ENCODE peak calls at places on chromosomes 5 and 9, in four cellular contexts. One of them, this sample, is unnamed.

GRCh38 chr5:133354323-133355161 is 257.8 kb downstream of the FSTL4 start:
- DNase-seq in tibial nerve: no peak
- DNase-seq in heart left ventricle: no peak
- DNase-seq in A549: no peak
- DNase-seq in this sample: peak

GRCh38 chr9:125631391-125632085 is 75.5 kb downstream of the MAPKAP1 start:
- DNase-seq in tibial nerve: no peak
- DNase-seq in heart left ventricle: no peak
- DNase-seq in A549: peak
- DNase-seq in this sample: no peak

GRCh38 chr5:88675159-88675757 is 207.7 kb downstream of the MEF2C start:
- DNase-seq in tibial nerve: no peak
- DNase-seq in heart left ventricle: no peak
- DNase-seq in A549: no peak
- DNase-seq in this sample: no peak

GRCh38 chr5:38607396-38607795 is 51.0 kb upstream of the LIFR start:
- DNase-seq in tibial nerve: no peak
- DNase-seq in heart left ventricle: no peak
- DNase-seq in A549: no peak
- DNase-seq in this sample: no peak

GRCh38 chr9:20619492-20619860 is 2.8 kb downstream of the MLLT3 start:
- DNase-seq in tibial nerve: no peak
- DNase-seq in heart left ventricle: no peak
- DNase-seq in A549: no peak
- DNase-seq in this sample: no peak

GRCh38 chr5:106089073-106089472 is 1581.7 kb downstream of the EFNA5 start:
- DNase-seq in tibial nerve: no peak
- DNase-seq in heart left ventricle: no peak
- DNase-seq in A549: no peak
- DNase-seq in this sample: no peak

GRCh38 chr9:122366074-122366672 is 4.7 kb upstream of the PTGS1 start:
- DNase-seq in tibial nerve: no peak
- DNase-seq in heart left ventricle: no peak
- DNase-seq in A549: no peak
- DNase-seq in this sample: no peak

GRCh38 chr5:93342563-93343061 is 238.4 kb downstream of the NR2F1-AS1 start:
- DNase-seq in tibial nerve: no peak
- DNase-seq in heart left ventricle: no peak
- DNase-seq in A549: no peak
- DNase-seq in this sample: no peak

GRCh38 chr5:131209506-131210191 is 38.9 kb downstream of the LYRM7 start:
- DNase-seq in tibial nerve: no peak
- DNase-seq in heart left ventricle: no peak
- DNase-seq in A549: no peak
- DNase-seq in this sample: no peak

GRCh38 chr9:101325053-101325452 is 59.8 kb downstream of the BAAT start:
- DNase-seq in tibial nerve: no peak
- DNase-seq in heart left ventricle: no peak
- DNase-seq in A549: no peak
- DNase-seq in this sample: no peak

GRCh38 chr9:70315389-70315788 is 56.6 kb downstream of the SMC5 start:
- DNase-seq in tibial nerve: no peak
- DNase-seq in heart left ventricle: no peak
- DNase-seq in A549: no peak
- DNase-seq in this sample: no peak

GRCh38 chr5:176724472-176724871 is 77.2 kb downstream of the TSPAN17 start:
- DNase-seq in tibial nerve: no peak
- DNase-seq in heart left ventricle: no peak
- DNase-seq in A549: no peak
- DNase-seq in this sample: no peak

GRCh38 chr5:173326501-173326960 is 1.7 kb downstream of the STC2 start:
- DNase-seq in tibial nerve: no peak
- DNase-seq in heart left ventricle: no peak
- DNase-seq in A549: no peak
- DNase-seq in this sample: no peak

GRCh38 chr5:57181151-57181550 is 7.3 kb downstream of the GPBP1 start:
- DNase-seq in tibial nerve: no peak
- DNase-seq in heart left ventricle: no peak
- DNase-seq in A549: no peak
- DNase-seq in this sample: no peak

GRCh38 chr9:1208185-1208584 is 158.0 kb downstream of the DMRT2 start:
- DNase-seq in tibial nerve: no peak
- DNase-seq in heart left ventricle: no peak
- DNase-seq in A549: no peak
- DNase-seq in this sample: no peak

GRCh38 chr5:157913575-157913974 is 54.6 kb upstream of the CLINT1 start:
- DNase-seq in tibial nerve: no peak
- DNase-seq in heart left ventricle: no peak
- DNase-seq in A549: no peak
- DNase-seq in this sample: no peak

GRCh38 chr5:159332800-159333563 is 2.7 kb upstream of the IL12B start:
- DNase-seq in tibial nerve: no peak
- DNase-seq in heart left ventricle: no peak
- DNase-seq in A549: no peak
- DNase-seq in this sample: no peak

GRCh38 chr9:122754825-122755224 is 12.7 kb downstream of the OR1L6 start:
- DNase-seq in tibial nerve: no peak
- DNase-seq in heart left ventricle: no peak
- DNase-seq in A549: no peak
- DNase-seq in this sample: no peak

GRCh38 chr5:149062371-149063016 is 368 bp downstream of the SH3TC2 start:
- DNase-seq in tibial nerve: no peak
- DNase-seq in heart left ventricle: peak
- DNase-seq in A549: peak
- DNase-seq in this sample: no peak

GRCh38 chr9:125146247-125146646 is 2.9 kb upstream of the SCAI start:
- DNase-seq in tibial nerve: no peak
- DNase-seq in heart left ventricle: no peak
- DNase-seq in A549: no peak
- DNase-seq in this sample: no peak

DNA sequence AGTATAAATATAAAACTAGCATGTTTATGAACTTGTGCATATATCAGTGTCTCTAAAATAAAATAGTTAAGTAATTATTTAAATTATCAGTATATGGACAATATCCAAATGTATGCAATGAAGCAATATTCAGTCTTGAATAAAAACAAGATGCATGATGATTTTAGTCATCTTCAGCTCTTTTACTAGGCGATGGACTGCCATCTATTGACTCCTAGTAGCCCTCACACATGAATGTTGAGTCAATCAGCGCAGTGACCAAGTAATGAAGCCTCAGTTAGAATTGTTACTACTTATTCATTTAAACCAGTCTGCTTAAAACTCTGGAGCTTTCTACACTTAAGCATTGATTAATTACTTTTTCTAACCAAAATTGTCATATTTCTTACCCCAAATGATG is 92.9 kb upstream of the GRHPR start:
- DNase-seq in tibial nerve: no peak
- DNase-seq in heart left ventricle: no peak
- DNase-seq in A549: peak
- DNase-seq in this sample: no peak
- TF ChIP-seq CTCF in tibial nerve: peak
- TF ChIP-seq CTCF in heart left ventricle: peak
- TF ChIP-seq CTCF in A549: peak
- TF ChIP-seq CTCF in this sample: peak

DNA sequence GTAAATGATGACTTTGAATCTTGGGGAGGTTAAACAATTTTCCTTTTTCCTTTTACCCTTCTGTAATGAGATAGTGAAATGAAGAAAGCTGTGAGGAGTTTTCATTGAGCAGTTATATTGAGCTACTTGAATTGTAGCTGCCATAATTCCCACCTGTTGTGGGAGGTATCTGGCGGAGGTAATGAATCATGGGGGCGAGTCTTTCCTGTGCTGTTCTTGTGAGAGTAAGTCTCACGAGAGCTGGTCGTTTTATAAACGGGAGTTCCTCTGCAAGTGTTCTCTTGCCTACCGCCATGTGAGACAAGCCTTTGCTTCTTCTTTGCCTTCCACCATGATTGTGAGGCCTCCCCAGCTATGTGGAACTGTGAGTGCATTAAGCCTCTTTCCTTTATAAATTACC is 258.4 kb downstream of the FER start:
- DNase-seq in tibial nerve: no peak
- DNase-seq in heart left ventricle: no peak
- DNase-seq in A549: no peak
- DNase-seq in this sample: no peak
- TF ChIP-seq CTCF in tibial nerve: no peak
- TF ChIP-seq CTCF in heart left ventricle: no peak
- TF ChIP-seq CTCF in A549: no peak
- TF ChIP-seq CTCF in this sample: no peak

GRCh38 chr9:127204771-127205470 is 59.7 kb upstream of the GARNL3 start:
- DNase-seq in tibial nerve: no peak
- DNase-seq in heart left ventricle: no peak
- DNase-seq in A549: peak
- DNase-seq in this sample: no peak
- TF ChIP-seq CTCF in tibial nerve: peak
- TF ChIP-seq CTCF in heart left ventricle: peak
- TF ChIP-seq CTCF in A549: peak
- TF ChIP-seq CTCF in this sample: peak

DNA sequence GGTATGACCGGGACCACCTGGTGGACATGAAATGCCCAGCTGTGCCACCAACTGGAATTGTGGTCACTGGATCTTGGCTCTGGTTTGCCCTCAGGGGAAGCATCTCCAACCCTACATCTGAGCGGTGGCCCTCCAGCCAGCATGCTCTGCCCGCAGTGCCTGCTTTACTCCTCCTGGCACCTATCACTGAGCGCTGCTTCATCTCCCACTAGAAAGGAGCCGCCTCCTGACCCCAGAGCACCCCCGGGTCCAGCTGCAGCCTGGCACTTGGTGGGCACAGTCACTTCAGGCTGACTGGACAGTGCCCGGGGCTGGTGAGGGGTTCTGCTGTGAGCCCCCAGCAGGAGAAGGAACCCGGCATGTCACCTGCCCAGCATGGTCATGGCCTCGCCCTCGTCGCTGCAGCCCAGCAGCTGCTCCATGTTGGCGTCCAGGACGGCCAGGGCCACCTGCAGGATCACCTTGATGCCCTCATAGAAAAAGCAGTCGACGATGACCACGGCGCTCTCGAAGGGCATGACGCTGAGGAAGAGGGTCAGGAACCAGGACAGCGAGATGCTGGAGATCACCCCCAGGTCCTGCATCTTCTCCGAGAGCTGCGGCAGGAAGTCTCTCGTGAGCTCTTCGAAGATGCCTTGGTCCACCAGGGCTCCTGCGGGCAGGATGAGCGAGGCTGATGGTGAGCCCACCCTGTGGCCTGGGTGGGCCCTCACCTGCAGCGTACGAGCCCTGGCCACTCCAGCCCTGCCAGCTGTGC is 16.1 kb upstream of the MRNIP start:
- DNase-seq in tibial nerve: no peak
- DNase-seq in heart left ventricle: no peak
- DNase-seq in A549: no peak
- DNase-seq in this sample: no peak
- TF ChIP-seq CTCF in tibial nerve: no peak
- TF ChIP-seq CTCF in heart left ventricle: no peak
- TF ChIP-seq CTCF in A549: no peak
- TF ChIP-seq CTCF in this sample: no peak

DNA sequence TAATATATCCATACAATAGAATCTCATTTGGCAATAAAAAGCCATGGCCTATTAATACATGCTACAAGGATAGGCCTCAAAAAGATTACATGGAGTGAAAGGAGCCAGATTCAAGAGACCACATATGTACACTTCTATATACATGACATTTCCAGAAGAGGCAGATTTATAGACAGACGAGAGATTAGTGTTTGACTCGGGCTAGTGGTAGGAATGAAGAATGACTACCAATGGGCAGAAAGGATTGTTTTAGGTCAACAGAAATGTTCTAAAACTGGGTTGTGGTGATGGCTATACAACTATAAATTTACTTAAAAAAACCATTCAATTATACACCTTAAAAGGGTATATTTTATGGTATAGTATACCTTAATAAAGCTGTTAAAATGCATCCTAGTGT is 41.9 kb downstream of the SETX start:
- DNase-seq in tibial nerve: no peak
- DNase-seq in heart left ventricle: no peak
- DNase-seq in A549: no peak
- DNase-seq in this sample: no peak
- TF ChIP-seq CTCF in tibial nerve: no peak
- TF ChIP-seq CTCF in heart left ventricle: no peak
- TF ChIP-seq CTCF in A549: no peak
- TF ChIP-seq CTCF in this sample: no peak

GRCh38 chr9:77866882-77867281 is 164.7 kb downstream of the GNAQ start:
- DNase-seq in tibial nerve: no peak
- DNase-seq in heart left ventricle: no peak
- DNase-seq in A549: no peak
- DNase-seq in this sample: no peak

GRCh38 chr9:77876091-77876490 is 155.5 kb downstream of the GNAQ start:
- DNase-seq in tibial nerve: no peak
- DNase-seq in heart left ventricle: no peak
- DNase-seq in A549: no peak
- DNase-seq in this sample: no peak

GRCh38 chr9:77871483-77871882 is 160.1 kb downstream of the GNAQ start:
- DNase-seq in tibial nerve: no peak
- DNase-seq in heart left ventricle: no peak
- DNase-seq in A549: no peak
- DNase-seq in this sample: no peak
- TF ChIP-seq CTCF in tibial nerve: no peak
- TF ChIP-seq CTCF in heart left ventricle: no peak
- TF ChIP-seq CTCF in A549: no peak
- TF ChIP-seq CTCF in this sample: no peak

GRCh38 chr5:96652769-96653455 is 9.3 kb upstream of the CAST start:
- DNase-seq in tibial nerve: no peak
- DNase-seq in heart left ventricle: no peak
- DNase-seq in A549: no peak
- DNase-seq in this sample: no peak

GRCh38 chr5:96651047-96651446 is 11.1 kb upstream of the CAST start:
- DNase-seq in tibial nerve: no peak
- DNase-seq in heart left ventricle: no peak
- DNase-seq in A549: no peak
- DNase-seq in this sample: no peak

GRCh38 chr5:96654209-96654608 is 8.0 kb upstream of the CAST start:
- DNase-seq in tibial nerve: no peak
- DNase-seq in heart left ventricle: no peak
- DNase-seq in A549: no peak
- DNase-seq in this sample: no peak

GRCh38 chr5:96649938-96650540 is 12.1 kb upstream of the CAST start:
- DNase-seq in tibial nerve: no peak
- DNase-seq in heart left ventricle: no peak
- DNase-seq in A549: no peak
- DNase-seq in this sample: no peak

GRCh38 chr5:96651948-96652753 is 10.0 kb upstream of the CAST start:
- DNase-seq in tibial nerve: no peak
- DNase-seq in heart left ventricle: no peak
- DNase-seq in A549: peak
- DNase-seq in this sample: no peak
- TF ChIP-seq CTCF in tibial nerve: peak
- TF ChIP-seq CTCF in heart left ventricle: no peak
- TF ChIP-seq CTCF in A549: no peak
- TF ChIP-seq CTCF in this sample: peak

This sample was measured in osteocyte.